ENCODE peak calls at places on chromosomes 11 and 22, in eight cellular contexts. X is IMR-90, Q is HCT116, B is OCI-LY7, T is GM23338, D is GM23248, P is endothelial cell of umbilical vein, A is neural progenitor cell. F is an unnamed sample.

GRCh38 chr11:45848654-45849081 is 1.4 kb downstream of the CRY2 start:
- DNase-seq in X (no peak), Q (no peak), B (no peak), T (no peak), D (peak; percentile 36), P (no peak), A (no peak), F (no peak)

GRCh38 chr11:33417121-33417520 is 159.9 kb downstream of the HIPK3 start:
- DNase-seq in X (no peak), Q (no peak), B (no peak), T (no peak), D (no peak), P (no peak), A (no peak), F (no peak)

GRCh38 chr11:34380696-34381095 is 22.9 kb upstream of the ABTB2 start:
- DNase-seq in X (peak; percentile 53), Q (peak; percentile 39), B (no peak), T (no peak), D (peak; percentile 85), P (no peak), A (no peak), F (no peak)

GRCh38 chr11:15091620-15092019 is 18.2 kb downstream of the CALCB start:
- DNase-seq in X (no peak), Q (no peak), B (peak; percentile 39), T (no peak), D (no peak), P (no peak), A (no peak), F (peak; percentile 70)

GRCh38 chr11:96015911-96016565 is 92.1 kb upstream of the MTMR2 start:
- DNase-seq in X (no peak), Q (no peak), B (peak; percentile 7), T (peak; percentile 47), D (no peak), P (no peak), A (no peak), F (no peak)

GRCh38 chr11:111077938-111078337 is 167.6 kb upstream of the POU2AF2 start:
- DNase-seq in X (peak; percentile 7), Q (no peak), B (no peak), T (no peak), D (peak; percentile 21), P (no peak), A (no peak), F (no peak)

GRCh38 chr22:23969071-23969470 is 2.4 kb downstream of the DDTL start:
- DNase-seq in X (no peak), Q (no peak), B (no peak), T (no peak), D (no peak), P (no peak), A (no peak), F (peak; percentile 57)

GRCh38 chr11:82889133-82890001 is 10.9 kb downstream of the PRCP start:
- DNase-seq in X (peak; percentile 7), Q (no peak), B (peak; percentile 37), T (no peak), D (no peak), P (peak; percentile 96), A (no peak), F (peak; percentile 66)

GRCh38 chr11:106670069-106670468 is 348.2 kb downstream of the GUCY1A2 start:
- DNase-seq in X (peak; percentile 4), Q (no peak), B (no peak), T (peak; percentile 60), D (no peak), P (no peak), A (no peak), F (no peak)

GRCh38 chr11:57778318-57779037 is 16.9 kb downstream of the CTNND1 start:
- DNase-seq in X (peak; percentile 98), Q (peak; percentile 89), B (no peak), T (peak; percentile 96), D (peak; percentile 92), P (peak; percentile 100), A (peak; percentile 87), F (no peak)

GRCh38 chr11:95230054-95231034 is 658 bp downstream of the SESN3 start:
- DNase-seq in X (no peak), Q (no peak), B (peak; percentile 48), T (peak; percentile 51), D (peak; percentile 55), P (peak; percentile 34), A (peak; percentile 53), F (peak; percentile 81)

GRCh38 chr11:126124284-126124683 is 61.6 kb upstream of the CDON start:
- DNase-seq in X (peak; percentile 15), Q (no peak), B (no peak), T (no peak), D (no peak), P (no peak), A (no peak), F (no peak)

GRCh38 chr22:28703436-28703835 is 23.8 kb upstream of the TTC28 start:
- DNase-seq in X (no peak), Q (no peak), B (no peak), T (no peak), D (no peak), P (no peak), A (no peak), F (peak; percentile 31)

GRCh38 chr11:74462009-74462408 is 5.3 kb downstream of the KCNE3 start:
- DNase-seq in X (no peak), Q (no peak), B (no peak), T (peak; percentile 11), D (peak; percentile 18), P (no peak), A (peak; percentile 40), F (no peak)

DNA sequence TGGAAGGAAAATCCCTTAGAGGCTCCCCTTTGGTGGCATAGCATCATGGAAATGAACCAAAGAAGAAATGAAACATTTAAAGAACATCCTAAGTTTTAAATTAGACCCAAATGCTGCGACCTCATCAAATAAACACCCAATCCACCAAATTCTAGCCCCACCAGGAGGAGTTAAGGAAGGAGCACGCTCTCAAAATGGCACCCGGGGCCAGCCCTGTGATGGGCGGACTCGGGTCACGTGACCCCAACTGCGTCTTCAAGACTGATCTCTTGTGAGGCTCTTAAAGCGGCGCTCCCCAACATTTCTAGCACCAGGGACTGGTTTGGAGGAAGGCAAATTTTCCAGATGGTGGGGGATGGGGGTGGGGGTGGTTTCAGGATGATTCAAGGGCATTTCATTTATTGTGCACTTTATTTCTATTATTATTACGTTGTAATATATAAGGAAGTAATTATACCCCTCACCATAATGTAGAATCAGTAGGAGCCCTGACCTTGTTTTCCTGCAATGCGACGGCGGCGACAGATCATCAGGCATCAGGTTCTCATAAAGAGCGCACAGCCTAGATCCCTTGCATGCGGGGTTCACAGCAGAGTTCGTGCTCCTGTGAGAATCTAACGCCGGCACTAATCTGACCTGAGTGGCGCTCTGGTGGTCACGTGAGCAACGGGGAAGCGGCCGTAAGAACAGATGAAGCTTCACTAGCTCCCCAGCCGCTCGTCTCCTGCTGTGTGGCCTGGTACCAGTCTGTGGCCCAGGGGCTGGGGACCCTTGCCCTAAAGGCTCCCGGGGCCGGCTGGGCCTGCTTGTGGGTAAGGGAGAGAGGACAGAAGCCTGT is 90.6 kb upstream of the SLC22A12 start:
- DNase-seq in X (no peak), Q (peak; percentile 4), B (no peak), T (no peak), D (peak; percentile 10), P (no peak), A (no peak), F (peak; percentile 42)
- H3K4me3 ChIP-seq in X (no peak overlapping the region), Q (no peak overlapping the region), B (no peak overlapping the region), T (no peak overlapping the region), D (no peak overlapping the region), P (no peak overlapping the region), A (no peak overlapping the region), F (no peak overlapping the region)

GRCh38 chr11:79381036-79381435 is 59.8 kb downstream of the TENM4 start:
- DNase-seq in X (no peak), Q (no peak), B (no peak), T (no peak), D (no peak), P (no peak), A (no peak), F (no peak)
- H3K36me3 ChIP-seq in X (no peaks in the 10 kb centered on the region), Q (no peaks in the 10 kb centered on the region), B (no peaks in the 10 kb centered on the region), T (no peaks in the 10 kb centered on the region), D (no peaks in the 10 kb centered on the region), P (no peaks in the 10 kb centered on the region), A (no peaks in the 10 kb centered on the region), F (no peaks in the 10 kb centered on the region)

DNA sequence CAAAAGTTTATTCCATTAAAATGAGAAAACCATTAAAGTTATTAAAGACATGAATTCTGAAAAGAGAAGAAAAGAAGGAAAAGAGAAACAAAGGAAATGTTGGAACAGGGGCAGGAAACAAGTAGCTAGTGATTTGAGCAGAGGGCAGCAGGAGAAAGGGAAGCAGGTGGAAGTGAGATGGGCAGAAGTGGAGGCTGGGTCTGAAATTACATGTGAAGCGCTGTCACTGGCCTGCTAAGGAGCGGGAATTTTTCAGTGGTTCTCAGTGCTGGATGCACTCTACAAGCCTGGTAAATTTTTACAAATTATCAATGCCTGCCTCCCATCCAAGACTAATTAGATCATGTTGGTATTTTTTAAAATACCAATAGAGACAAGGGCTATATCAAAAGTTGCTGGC is 48.4 kb downstream of the NOX4 start:
- DNase-seq in X (no peak), Q (no peak), B (no peak), T (peak; percentile 12), D (no peak), P (peak; percentile 72), A (no peak), F (no peak)
- H2AFZ ChIP-seq in X (no peak overlapping the region), Q (no peak overlapping the region), B (no peak overlapping the region), T (no peak overlapping the region), D (no peak overlapping the region), P (no peak overlapping the region), A (no peak overlapping the region), F (no peak overlapping the region)

GRCh38 chr11:63919267-63920125 is 2.5 kb upstream of the RCOR2 start:
- DNase-seq in X (no peak), Q (no peak), B (no peak), T (peak; percentile 96), D (peak; percentile 53), P (no peak), A (peak; percentile 94), F (no peak)

GRCh38 chr11:63917685-63918523 is 940 bp upstream of the RCOR2 start:
- DNase-seq in X (no peak), Q (peak; percentile 68), B (peak; percentile 48), T (peak; percentile 94), D (peak; percentile 55), P (no peak), A (peak; percentile 95), F (peak; percentile 74)

GRCh38 chr11:63918576-63919171 is 1.7 kb upstream of the RCOR2 start:
- DNase-seq in X (no peak), Q (no peak), B (no peak), T (peak; percentile 82), D (peak; percentile 45), P (no peak), A (peak; percentile 84), F (no peak)

GRCh38 chr11:63920870-63921417 is 4.0 kb upstream of the RCOR2 start:
- DNase-seq in X (no peak), Q (no peak), B (peak; percentile 51), T (peak; percentile 94), D (no peak), P (no peak), A (peak; percentile 83), F (peak; percentile 69)

DNA sequence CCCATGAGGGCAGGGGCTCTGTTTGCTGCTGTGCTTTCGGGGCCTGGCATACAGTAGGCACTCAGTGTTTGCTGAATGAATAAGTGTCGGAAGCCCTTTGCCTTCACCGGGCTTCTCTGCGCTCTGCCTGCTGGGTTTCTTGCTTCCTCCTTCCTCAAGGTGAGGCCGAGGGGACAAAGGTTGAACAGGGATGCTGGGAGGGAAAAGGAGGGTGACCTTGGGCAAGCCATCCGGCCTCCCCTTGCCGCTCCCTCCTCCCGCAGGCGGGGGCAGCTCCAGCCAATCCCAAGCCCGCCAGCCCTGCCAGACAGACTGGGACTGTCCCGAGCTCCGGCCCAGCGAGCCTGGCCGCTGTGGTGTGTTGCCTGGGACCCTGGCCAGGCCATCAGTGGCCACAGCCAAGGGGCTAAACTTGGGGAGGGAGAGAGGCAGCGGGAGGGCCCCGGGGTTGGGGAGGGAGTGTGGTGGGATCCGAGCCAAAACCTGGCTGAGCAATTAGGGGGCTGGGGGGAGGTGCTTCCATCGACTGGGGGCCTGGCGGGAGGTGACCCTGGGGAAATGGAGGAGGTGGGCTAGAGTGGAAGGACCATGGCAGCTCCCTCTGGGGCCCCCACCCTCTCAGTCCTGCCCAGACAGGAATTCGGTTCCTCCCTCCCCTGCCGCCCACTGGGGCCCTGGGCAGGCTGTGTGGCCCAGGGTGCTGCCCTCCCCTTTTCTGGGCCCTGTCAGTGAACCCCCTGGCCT is 3.3 kb upstream of the RCOR2 start:
- DNase-seq in X (no peak), Q (no peak), B (no peak), T (peak; percentile 88), D (peak; percentile 42), P (no peak), A (peak; percentile 76), F (no peak)
- H3K4me3 ChIP-seq in X (no peak overlapping the region), Q (peak overlapping the region; percentile 55), B (no peak overlapping the region), T (peak overlapping the region; percentile 96), D (peak overlapping the region; percentile 9), P (no peak overlapping the region), A (peak overlapping the region; percentile 95), F (no peak overlapping the region)